ENCODE peak calls at places on chromosomes 11 and 22, in ten cellular contexts. K is GM10248; H is NCI-H2029; A is iris pigment epithelial cell; B is NCI-H2081 treated with DMSO at 0.1 percent for 48 hours; W is NCI-H1436; P is mesenchymal stem cell; Y is left ventricle myocardium superior; N is activated CD8-positive, alpha-beta T cell treated with anti-CD3 and anti-CD28 coated beads for 36 hours; Q is choroid plexus epithelial cell. G is an unnamed sample.

GRCh38 chr11:31059529-31059928 is 310.0 kb downstream of the DCDC1 start:
- DNase-seq in K (no peak), H (no peak), A (no peak), B (no peak), W (no peak), P (no peak), Y (no peak), N (no peak), Q (no peak), G (no peak)

GRCh38 chr11:102330226-102330625 is 12.9 kb downstream of the BIRC3 start:
- DNase-seq in K (no peak), H (no peak), A (no peak), B (no peak), W (no peak), P (no peak), Y (no peak), N (no peak), Q (no peak), G (no peak)

GRCh38 chr11:66188580-66188979 is 79.9 kb upstream of the RAB1B start:
- DNase-seq in K (no peak), H (no peak), A (peak), B (no peak), W (no peak), P (peak), Y (no peak), N (peak), Q (peak), G (no peak)

GRCh38 chr11:124800226-124800929 is at the start of gene MSANTD2:
- DNase-seq in K (peak), H (peak), A (peak), B (no peak), W (peak), P (peak), Y (peak), N (peak), Q (peak), G (peak)

GRCh38 chr11:73154178-73154577 is 12.1 kb upstream of the FCHSD2 start:
- DNase-seq in K (peak), H (no peak), A (no peak), B (no peak), W (no peak), P (no peak), Y (no peak), N (peak), Q (no peak), G (no peak)

GRCh38 chr11:3157381-3158130 is 7.6 kb downstream of the OSBPL5 start:
- DNase-seq in K (no peak), H (no peak), A (no peak), B (no peak), W (no peak), P (no peak), Y (peak), N (peak), Q (no peak), G (peak)

GRCh38 chr11:77035580-77035979 is 1.4 kb downstream of the B3GNT6 start:
- DNase-seq in K (no peak), H (no peak), A (no peak), B (no peak), W (no peak), P (no peak), Y (no peak), N (no peak), Q (no peak), G (no peak)

GRCh38 chr22:41699264-41700104 is at the start of gene MEI1:
- DNase-seq in K (peak), H (no peak), A (peak), B (no peak), W (no peak), P (no peak), Y (peak), N (peak), Q (peak), G (peak)

GRCh38 chr11:30585892-30586250 is 282 bp downstream of the MPPED2 start:
- DNase-seq in K (peak), H (no peak), A (no peak), B (no peak), W (no peak), P (no peak), Y (peak), N (peak), Q (no peak), G (no peak)

GRCh38 chr11:8090756-8091155 is 9.7 kb downstream of the TUB start:
- DNase-seq in K (peak), H (no peak), A (peak), B (no peak), W (peak), P (peak), Y (no peak), N (peak), Q (peak), G (peak)

GRCh38 chr11:73217131-73217809 is 811 bp upstream of the P2RY2 start:
- DNase-seq in K (no peak), H (no peak), A (no peak), B (no peak), W (no peak), P (no peak), Y (peak), N (no peak), Q (no peak), G (no peak)

GRCh38 chr11:9821008-9821752 is 157.3 kb downstream of the SWAP70 start:
- DNase-seq in K (no peak), H (no peak), A (no peak), B (no peak), W (no peak), P (no peak), Y (no peak), N (no peak), Q (peak), G (no peak)

GRCh38 chr11:1236316-1237127 is 13.7 kb downstream of the MUC5B start:
- DNase-seq in K (no peak), H (no peak), A (no peak), B (no peak), W (no peak), P (no peak), Y (peak), N (no peak), Q (no peak), G (no peak)

GRCh38 chr11:132238331-132238730 is 867.9 kb downstream of the NTM start:
- DNase-seq in K (no peak), H (no peak), A (no peak), B (no peak), W (no peak), P (no peak), Y (no peak), N (no peak), Q (no peak), G (no peak)

GRCh38 chr22:36561291-36561811 is 32.4 kb upstream of the EIF3D start:
- DNase-seq in K (no peak), H (no peak), A (no peak), B (no peak), W (no peak), P (no peak), Y (no peak), N (no peak), Q (no peak), G (no peak)

GRCh38 chr11:25769287-25769686 is 562.6 kb upstream of the ANO3 start:
- DNase-seq in K (no peak), H (no peak), A (peak), B (no peak), W (no peak), P (peak), Y (no peak), N (no peak), Q (peak), G (no peak)

GRCh38 chr11:84922836-84923235 is 704.3 kb downstream of the DLG2 start:
- DNase-seq in K (no peak), H (no peak), A (no peak), B (no peak), W (no peak), P (no peak), Y (peak), N (no peak), Q (peak), G (no peak)

GRCh38 chr11:7019500-7020182 is 505 bp downstream of the ZNF214 start:
- DNase-seq in K (no peak), H (no peak), A (peak), B (no peak), W (no peak), P (no peak), Y (peak), N (no peak), Q (peak), G (peak)

GRCh38 chr11:34972892-34973291 is 56.5 kb downstream of the PDHX start:
- DNase-seq in K (no peak), H (no peak), A (peak), B (no peak), W (no peak), P (peak), Y (no peak), N (no peak), Q (peak), G (no peak)

G was measured in BE2C.